ENCODE peak calls at places on chromosomes 3 and 15, in six cellular contexts. Z, K, O, Y, M and L are unnamed samples.

GRCh38 chr3:124854027-124854426 is 33.1 kb downstream of the ITGB5 start:
- DNase-seq in Z (peak), K (peak), O (no peak), Y (no peak), M (no peak), L (no peak)

GRCh38 chr3:57043518-57043917 is 16.9 kb upstream of the SPATA12 start:
- DNase-seq in Z (no peak), K (no peak), O (no peak), Y (no peak), M (no peak), L (no peak)

GRCh38 chr3:19866751-19867347 is 67.2 kb downstream of the EFHB start:
- DNase-seq in Z (peak), K (peak), O (peak), Y (peak), M (peak), L (peak)

GRCh38 chr15:68479870-68480269 is 47.9 kb upstream of the ITGA11 start:
- DNase-seq in Z (peak), K (peak), O (no peak), Y (no peak), M (no peak), L (no peak)

GRCh38 chr3:129313415-129313982 is 34.8 kb downstream of the HMCES start:
- DNase-seq in Z (no peak), K (peak), O (no peak), Y (no peak), M (peak), L (no peak)

GRCh38 chr3:19159966-19160365 is 11.7 kb downstream of the KCNH8 start:
- DNase-seq in Z (no peak), K (no peak), O (no peak), Y (no peak), M (no peak), L (no peak)

GRCh38 chr3:99843590-99844260 is 26.1 kb downstream of the CMSS1 start:
- DNase-seq in Z (peak), K (no peak), O (no peak), Y (peak), M (no peak), L (no peak)

GRCh38 chr15:99031681-99032080 is 24.1 kb upstream of the PGPEP1L start:
- DNase-seq in Z (no peak), K (no peak), O (no peak), Y (no peak), M (peak), L (no peak)

GRCh38 chr3:6861989-6862879 is 1.3 kb downstream of the GRM7 start:
- DNase-seq in Z (no peak), K (no peak), O (peak), Y (no peak), M (no peak), L (no peak)

GRCh38 chr3:16508242-16508575 is 5.3 kb downstream of the RFTN1 start:
- DNase-seq in Z (no peak), K (no peak), O (peak), Y (no peak), M (no peak), L (no peak)

GRCh38 chr3:157999246-157999645 is 107.0 kb downstream of the SHOX2 start:
- DNase-seq in Z (no peak), K (no peak), O (no peak), Y (no peak), M (no peak), L (no peak)

GRCh38 chr3:8734137-8734878 is 706 bp downstream of the CAV3 start:
- DNase-seq in Z (no peak), K (no peak), O (no peak), Y (no peak), M (no peak), L (no peak)

GRCh38 chr3:184005981-184006507 is 11.6 kb downstream of the ABCC5 start:
- DNase-seq in Z (peak), K (peak), O (no peak), Y (peak), M (peak), L (peak)

GRCh38 chr15:73994419-73994883 is at the start of gene PML:
- DNase-seq in Z (peak), K (peak), O (peak), Y (peak), M (peak), L (peak)

GRCh38 chr15:73991726-73992593 is at the start of gene STOML1:
- DNase-seq in Z (peak), K (peak), O (peak), Y (peak), M (peak), L (peak)

GRCh38 chr15:73991260-73991659 is 835 bp downstream of the STOML1 start:
- DNase-seq in Z (peak), K (no peak), O (no peak), Y (peak), M (no peak), L (peak)

GRCh38 chr15:73993211-73993994 is 1.1 kb upstream of the PML start:
- DNase-seq in Z (no peak), K (no peak), O (no peak), Y (no peak), M (no peak), L (no peak)

DNA sequence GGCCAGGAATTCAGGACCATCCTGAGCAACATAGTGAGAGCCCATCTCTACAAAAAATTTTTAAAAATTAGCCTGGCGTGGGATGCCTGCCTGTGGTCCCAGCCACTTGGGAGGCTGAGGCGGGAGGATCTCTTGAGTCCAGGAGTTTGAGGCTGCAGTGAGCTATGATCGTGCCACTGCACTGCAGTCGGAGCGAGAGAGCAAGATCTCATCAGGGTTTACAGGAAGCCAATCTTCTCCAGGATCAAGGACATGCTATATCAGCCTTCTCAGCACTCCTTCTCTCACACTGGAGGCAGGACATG is 451 bp upstream of the STOML1 start:
- DNase-seq in Z (no peak), K (no peak), O (no peak), Y (no peak), M (no peak), L (no peak)
- H3K4me3 ChIP-seq in Z (peak), K (peak), O (peak), Y (no peak), M (peak), L (peak)

GRCh38 chr15:64009241-64009640 is 37.0 kb downstream of the DAPK2 start:
- DNase-seq in Z (peak), K (no peak), O (no peak), Y (no peak), M (peak), L (no peak)

GRCh38 chr15:64009798-64010241 is 36.5 kb downstream of the DAPK2 start:
- DNase-seq in Z (peak), K (peak), O (no peak), Y (no peak), M (peak), L (no peak)

GRCh38 chr15:64008177-64008576 is 38.1 kb downstream of the DAPK2 start:
- DNase-seq in Z (no peak), K (no peak), O (no peak), Y (no peak), M (no peak), L (no peak)

GRCh38 chr15:64013179-64014043 is 32.9 kb downstream of the DAPK2 start:
- DNase-seq in Z (peak), K (no peak), O (peak), Y (no peak), M (peak), L (peak)

DNA sequence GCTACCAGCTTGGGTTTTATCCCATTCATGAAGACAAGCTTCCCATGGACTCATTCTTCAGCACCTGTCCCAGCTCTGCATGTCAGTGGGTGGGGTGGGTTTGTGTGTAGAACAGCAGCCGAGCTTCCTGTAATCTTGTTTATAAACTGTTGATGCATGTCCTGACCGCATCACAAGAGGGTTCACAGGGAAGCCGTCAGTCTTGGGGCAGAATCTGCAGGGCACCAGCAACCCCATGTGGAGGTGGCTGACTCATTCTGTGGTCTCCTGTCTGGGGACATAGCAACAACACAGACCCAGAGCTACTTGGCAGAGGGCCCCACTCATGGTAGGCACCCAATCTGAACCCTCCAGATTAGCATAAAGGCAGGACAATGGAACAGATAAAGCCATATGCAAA is 35.6 kb downstream of the DAPK2 start:
- DNase-seq in Z (peak), K (peak), O (no peak), Y (peak), M (peak), L (peak)
- TF ChIP-seq CTCF in Z (no peak), K (no peak), O (no peak), Y (no peak), M (no peak), L (no peak)

GRCh38 chr15:96066852-96067490 is 263.5 kb upstream of the NR2F2 start:
- DNase-seq in Z (peak), K (no peak), O (no peak), Y (no peak), M (no peak), L (no peak)
- H3K9ac ChIP-seq in Z (no peak), K (no peak), O (no peak), Y (no peak), M (no peak), L (no peak)

GRCh38 chr3:106850429-106850828 is 526.8 kb upstream of the CCDC54 start:
- DNase-seq in Z (peak), K (peak), O (no peak), Y (no peak), M (no peak), L (no peak)
- H3K4me3 ChIP-seq in Z (no peak), K (no peak), O (peak), Y (no peak), M (no peak), L (no peak)

GRCh38 chr3:38036286-38036685 is 2.7 kb upstream of the DLEC1 start:
- DNase-seq in Z (no peak), K (no peak), O (no peak), Y (no peak), M (no peak), L (no peak)
- TF ChIP-seq CTCF in Z (no peak), K (no peak), O (no peak), Y (no peak), M (no peak), L (no peak)

DNA sequence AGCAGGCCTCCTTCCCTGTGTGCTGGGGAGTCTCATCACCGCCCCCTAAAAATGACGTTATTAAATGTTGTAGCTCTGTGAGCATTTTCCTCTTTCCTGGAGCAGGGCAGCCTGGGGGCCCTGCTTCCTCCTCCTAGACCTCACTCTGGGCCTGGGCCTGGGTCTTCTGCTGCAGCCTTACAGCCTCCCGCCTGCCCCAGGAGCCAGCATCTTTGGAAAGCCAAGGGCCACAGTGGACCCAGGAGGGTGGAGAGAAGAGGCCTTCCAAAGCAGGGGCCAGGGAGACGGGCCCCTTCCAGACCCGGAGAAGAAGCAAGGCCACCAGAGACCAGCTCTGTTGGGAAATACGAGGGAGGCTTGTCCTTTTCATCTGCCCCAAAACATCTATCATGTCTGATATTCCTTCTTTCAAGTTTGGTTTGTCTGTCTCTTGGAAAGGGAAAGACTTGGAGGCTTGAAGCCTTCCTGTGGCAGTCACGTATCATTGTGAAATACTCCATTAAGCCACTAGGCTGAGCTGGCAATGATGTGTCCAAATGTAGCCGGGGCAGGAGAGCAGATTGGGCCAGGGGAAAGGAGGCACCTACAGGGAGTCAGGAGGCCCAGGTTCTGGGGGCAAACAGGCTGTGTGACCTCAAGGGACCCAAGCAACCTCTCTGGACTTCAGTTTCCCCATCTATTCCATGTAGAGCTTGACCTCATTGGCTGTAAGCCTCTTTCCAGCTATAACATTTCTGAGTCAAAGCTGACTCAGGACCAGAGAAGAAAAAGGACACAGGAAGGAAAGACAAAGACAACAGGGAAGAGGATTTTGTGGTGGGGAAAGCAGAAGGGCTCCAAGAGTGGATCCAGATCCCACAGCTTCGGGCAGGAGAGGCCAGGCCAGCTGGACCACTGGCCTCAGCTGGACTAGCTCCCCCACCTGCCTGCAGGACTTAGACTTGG is 31.1 kb downstream of the CYP11A1 start:
- DNase-seq in Z (no peak), K (peak), O (no peak), Y (no peak), M (no peak), L (no peak)
- H3K9ac ChIP-seq in Z (no peak), K (no peak), O (no peak), Y (no peak), M (no peak), L (no peak)

DNA sequence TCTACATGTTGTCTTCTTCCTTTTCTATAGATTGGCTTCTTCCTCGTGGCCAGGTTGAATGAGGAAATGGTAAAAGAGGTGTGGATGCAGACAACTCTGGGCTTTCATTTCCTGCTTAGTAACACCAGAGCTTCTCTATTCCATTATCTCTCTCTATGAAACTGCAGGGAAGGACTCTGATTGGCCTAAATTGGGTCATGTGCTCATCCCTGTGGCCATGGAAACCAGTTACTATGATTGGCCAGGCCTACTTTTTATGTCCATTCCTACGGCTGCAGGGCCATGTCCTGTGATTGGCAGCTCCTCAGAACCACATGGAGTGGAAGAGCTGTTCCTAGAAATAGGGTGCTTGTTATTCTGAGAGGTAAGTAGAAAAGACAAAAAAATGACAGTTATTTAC is 486.9 kb upstream of the ADAMTS9 start:
- DNase-seq in Z (no peak), K (no peak), O (no peak), Y (no peak), M (no peak), L (no peak)
- H3K4me3 ChIP-seq in Z (no peak), K (no peak), O (no peak), Y (no peak), M (no peak), L (no peak)

GRCh38 chr15:89358435-89358754 is 23.8 kb upstream of the POLG start:
- DNase-seq in Z (no peak), K (no peak), O (no peak), Y (no peak), M (no peak), L (no peak)

GRCh38 chr15:89353991-89354390 is 19.4 kb upstream of the POLG start:
- DNase-seq in Z (no peak), K (no peak), O (no peak), Y (no peak), M (no peak), L (no peak)

GRCh38 chr15:89358755-89359439 is 24.3 kb upstream of the POLG start:
- DNase-seq in Z (peak), K (peak), O (peak), Y (peak), M (peak), L (peak)

GRCh38 chr15:89359471-89360293 is 25.1 kb upstream of the POLG start:
- DNase-seq in Z (no peak), K (no peak), O (no peak), Y (no peak), M (no peak), L (no peak)

DNA sequence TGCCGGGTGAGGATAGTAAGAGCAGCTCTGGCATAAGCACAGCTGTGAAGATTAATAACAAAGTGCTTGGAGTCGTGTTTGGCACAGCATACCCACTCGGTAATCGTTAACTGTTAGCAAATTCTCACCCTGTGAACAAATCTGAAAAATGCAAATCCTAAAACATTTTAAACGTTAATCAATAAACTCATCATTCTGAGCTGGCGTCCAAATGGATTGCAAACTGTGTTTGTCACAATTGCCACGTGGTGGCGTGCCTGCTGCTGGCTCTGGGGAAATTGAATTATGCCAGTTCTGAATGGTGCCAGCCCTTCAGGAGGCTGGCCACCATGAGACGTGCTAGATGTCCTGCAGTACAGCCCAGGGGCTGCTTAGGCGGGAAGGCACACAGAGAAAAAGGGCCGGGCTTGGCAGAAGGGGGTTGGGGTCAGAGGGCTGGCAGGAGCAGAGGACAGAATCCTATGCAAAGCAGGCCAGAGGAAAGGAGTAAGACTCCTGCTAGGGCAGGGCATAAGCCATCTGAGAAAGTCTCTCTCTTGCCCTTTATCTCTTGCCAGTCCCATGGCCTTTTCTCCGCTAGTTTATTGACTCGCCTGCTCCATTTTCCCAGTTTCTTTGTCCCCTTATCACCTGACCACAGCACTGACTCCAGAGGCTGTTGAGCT is 22.1 kb upstream of the POLG start:
- DNase-seq in Z (no peak), K (no peak), O (peak), Y (no peak), M (no peak), L (no peak)
- TF ChIP-seq CTCF in Z (no peak), K (peak), O (peak), Y (peak), M (peak), L (peak)

GRCh38 chr15:40510201-40510600 is 39.4 kb downstream of the CHST14 start:
- DNase-seq in Z (no peak), K (no peak), O (no peak), Y (no peak), M (no peak), L (no peak)

GRCh38 chr15:40512440-40512839 is 41.7 kb downstream of the CHST14 start:
- DNase-seq in Z (no peak), K (no peak), O (no peak), Y (no peak), M (peak), L (no peak)

GRCh38 chr15:40508216-40508615 is 37.4 kb downstream of the CHST14 start:
- DNase-seq in Z (no peak), K (no peak), O (no peak), Y (no peak), M (no peak), L (no peak)

GRCh38 chr15:40511472-40512133 is 40.8 kb downstream of the CHST14 start:
- DNase-seq in Z (peak), K (no peak), O (peak), Y (peak), M (peak), L (peak)

DNA sequence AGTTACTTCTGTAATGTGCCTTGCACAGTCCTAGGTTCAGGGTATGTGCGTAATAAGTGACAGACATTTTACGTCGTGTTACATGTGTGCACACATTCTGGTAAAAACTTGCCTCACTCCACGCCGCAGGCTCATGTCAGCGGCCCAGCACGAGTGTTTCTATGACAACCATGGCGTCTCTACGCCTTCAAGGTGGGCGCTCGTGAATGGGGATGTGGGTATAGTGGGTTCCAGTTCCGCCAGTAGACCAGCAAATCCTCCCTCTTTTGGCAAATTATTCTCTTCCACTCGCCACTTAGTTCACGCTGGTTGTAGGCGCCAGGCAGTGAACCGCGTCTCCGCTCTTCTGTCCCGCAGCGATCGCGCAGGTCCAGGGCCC is 40.3 kb downstream of the CHST14 start:
- DNase-seq in Z (no peak), K (no peak), O (no peak), Y (no peak), M (no peak), L (peak)
- H3K9ac ChIP-seq in Z (no peak), K (peak), O (no peak), Y (peak), M (no peak), L (peak)